ENCODE peak calls at places on chromosome 7, in nine cellular contexts. H is ovary, M is A549, E is GM12891, A is upper lobe of left lung, S is lower leg skin, B is transverse colon, O is body of pancreas, W is uterus. V is an unnamed sample.

GRCh38 chr7:70093496-70093895 is 495.2 kb downstream of the AUTS2 start:
- DNase-seq in W (no peak), E (no peak), H (no peak), M (peak; percentile 3), S (no peak), A (no peak), B (no peak), O (no peak), V (no peak)

GRCh38 chr7:93601363-93601762 is 26.8 kb upstream of the CALCR start:
- DNase-seq in S (no peak), E (no peak), W (no peak), H (no peak), M (no peak), O (no peak), B (no peak), A (no peak), V (no peak)

GRCh38 chr7:23072043-23072442 is 33.5 kb upstream of the KLHL7 start:
- DNase-seq in H (no peak), E (no peak), M (no peak), O (no peak), W (no peak), S (no peak), A (no peak), B (no peak), V (no peak)

GRCh38 chr7:92609921-92610518 is 19.8 kb upstream of the FAM133B start:
- DNase-seq in B (no peak), H (no peak), W (no peak), O (no peak), E (no peak), M (no peak), A (no peak), S (no peak), V (no peak)

GRCh38 chr7:94289071-94289470 is 105.6 kb upstream of the COL1A2 start:
- DNase-seq in H (peak; percentile 84), S (peak; percentile 65), W (peak; percentile 72), M (peak; percentile 64), O (peak; percentile 74), A (no peak), E (no peak), B (peak; percentile 48), V (peak; percentile 56)

GRCh38 chr7:78578701-78579100 is 780.1 kb downstream of the PHTF2 start:
- DNase-seq in B (no peak), E (no peak), S (no peak), H (no peak), O (no peak), A (no peak), M (no peak), W (no peak), V (no peak)

GRCh38 chr7:158424531-158424930 is 163.1 kb downstream of the PTPRN2 start:
- DNase-seq in M (no peak), B (no peak), E (no peak), A (no peak), W (no peak), H (no peak), S (no peak), O (no peak), V (no peak)

GRCh38 chr7:30330134-30331111 is 46.0 kb downstream of the ZNRF2 start:
- DNase-seq in S (no peak), A (no peak), B (no peak), W (no peak), H (no peak), M (no peak), E (no peak), O (no peak), V (no peak)

GRCh38 chr7:157830331-157830730 is 493.5 kb downstream of the DNAJB6 start:
- DNase-seq in W (no peak), S (no peak), E (no peak), A (no peak), H (no peak), M (no peak), B (no peak), O (no peak), V (no peak)

GRCh38 chr7:100506356-100506930 is 22.7 kb downstream of the NYAP1 start:
- DNase-seq in H (no peak), E (no peak), O (no peak), B (no peak), A (no peak), S (no peak), M (no peak), W (no peak), V (no peak)

GRCh38 chr7:142303650-142304049 is 45.8 kb upstream of the PRSS58 start:
- DNase-seq in S (no peak), A (no peak), E (no peak), H (no peak), O (no peak), B (no peak), W (no peak), M (no peak), V (no peak)

DNA sequence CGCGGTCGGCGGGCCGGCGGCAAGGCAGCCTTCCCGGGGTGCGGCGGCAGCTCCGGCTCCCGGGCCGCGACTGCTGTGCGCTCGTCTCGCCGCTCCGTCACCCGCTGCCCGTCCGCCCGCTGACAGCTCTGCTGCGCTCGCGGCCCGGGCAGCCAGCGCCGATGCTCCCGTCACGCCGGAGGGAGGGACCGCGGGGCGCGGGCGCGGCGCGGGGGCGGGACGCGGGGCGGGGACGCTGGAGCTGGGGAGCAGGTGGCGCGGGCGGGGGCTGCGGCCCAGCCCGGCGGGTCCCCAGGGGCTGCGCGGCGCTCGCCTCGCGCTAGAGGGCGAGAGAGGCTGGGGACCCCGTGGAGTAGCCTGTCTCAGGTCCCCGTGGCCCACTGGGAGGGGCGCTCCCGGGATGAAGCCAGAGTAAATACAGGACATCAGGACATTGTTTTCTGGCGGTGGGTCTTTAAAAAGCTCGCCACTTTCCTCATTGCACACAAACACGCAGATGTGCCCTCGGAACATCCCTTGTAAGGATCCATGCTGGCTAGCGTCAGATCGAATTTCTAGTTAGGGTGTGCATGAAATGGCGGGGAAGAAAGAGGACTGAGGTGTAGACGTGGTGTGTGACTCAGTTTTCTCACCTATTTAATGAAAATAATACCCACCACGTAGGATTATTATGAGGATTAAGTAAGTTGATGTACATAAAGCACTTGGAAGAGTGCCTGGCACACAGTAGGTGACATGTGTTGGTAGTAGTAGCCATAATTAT is at the start of gene ELAPOR2:
- DNase-seq in M (peak; percentile 28), A (peak; percentile 97), H (peak; percentile 75), W (peak; percentile 78), E (peak; percentile 77), S (peak; percentile 51), B (peak; percentile 86), O (peak; percentile 71), V (peak; percentile 73)
- TF ChIP-seq POLR2A in M (no peak), A (no peak), H (no peak), W (peak; percentile 29), E (no peak), S (no peak), B (peak; percentile 18), O (peak; percentile 14), V (no peak)

DNA sequence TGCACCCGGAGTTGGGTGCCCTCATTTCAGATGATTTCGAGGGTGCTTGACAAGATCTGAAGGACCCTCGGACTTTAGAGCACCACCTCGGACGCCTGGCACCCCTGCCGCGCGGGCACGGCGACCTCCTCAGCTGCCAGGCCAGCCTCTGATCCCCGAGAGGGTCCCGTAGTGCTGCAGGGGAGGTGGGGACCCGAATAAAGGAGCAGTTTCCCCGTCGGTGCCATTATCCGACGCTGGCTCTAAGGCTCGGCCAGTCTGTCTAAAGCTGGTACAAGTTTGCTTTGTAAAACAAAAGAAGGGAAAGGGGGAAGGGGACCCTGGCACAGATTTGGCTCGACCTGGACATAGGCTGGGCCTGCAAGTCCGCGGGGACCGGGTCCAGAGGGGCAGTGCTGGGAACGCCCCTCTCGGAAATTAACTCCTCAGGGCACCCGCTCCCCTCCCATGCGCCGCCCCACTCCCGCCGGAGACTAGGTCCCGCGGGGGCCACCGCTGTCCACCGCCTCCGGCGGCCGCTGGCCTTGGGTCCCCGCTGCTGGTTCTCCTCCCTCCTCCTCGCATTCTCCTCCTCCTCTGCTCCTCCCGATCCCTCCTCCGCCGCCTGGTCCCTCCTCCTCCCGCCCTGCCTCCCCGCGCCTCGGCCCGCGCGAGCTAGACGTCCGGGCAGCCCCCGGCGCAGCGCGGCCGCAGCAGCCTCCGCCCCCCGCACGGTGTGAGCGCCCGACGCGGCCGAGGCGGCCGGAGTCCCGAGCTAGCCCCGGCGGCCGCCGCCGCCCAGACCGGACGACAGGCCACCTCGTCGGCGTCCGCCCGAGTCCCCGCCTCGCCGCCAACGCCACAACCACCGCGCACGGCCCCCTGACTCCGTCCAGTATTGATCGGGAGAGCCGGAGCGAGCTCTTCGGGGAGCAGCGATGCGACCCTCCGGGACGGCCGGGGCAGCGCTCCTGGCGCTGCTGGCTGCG is at the start of gene EGFR:
- DNase-seq in S (peak; percentile 78), A (peak; percentile 95), W (peak; percentile 87), E (peak; percentile 23), M (peak; percentile 78), H (peak; percentile 85), B (peak; percentile 86), O (peak; percentile 81), V (peak; percentile 82)
- TF ChIP-seq POLR2A in S (peak; percentile 65), A (peak; percentile 55), W (peak; percentile 82), E (no peak), M (peak; percentile 72), H (peak; percentile 86), B (peak; percentile 52), O (peak; percentile 66), V (no peak)

GRCh38 chr7:139752600-139752999 is 25.2 kb downstream of the HIPK2 start:
- DNase-seq in E (no peak), M (no peak), S (no peak), B (no peak), O (no peak), W (no peak), A (no peak), H (no peak), V (no peak)

GRCh38 chr7:139750459-139751095 is 27.2 kb downstream of the HIPK2 start:
- DNase-seq in W (no peak), H (no peak), M (no peak), B (no peak), O (no peak), E (no peak), S (no peak), A (no peak), V (no peak)

GRCh38 chr7:139753079-139753692 is 24.6 kb downstream of the HIPK2 start:
- DNase-seq in W (no peak), B (peak; percentile 35), S (no peak), A (no peak), E (no peak), O (no peak), H (no peak), M (peak; percentile 70), V (no peak)

GRCh38 chr7:139752148-139752547 is 25.6 kb downstream of the HIPK2 start:
- DNase-seq in A (no peak), B (no peak), W (no peak), S (no peak), E (no peak), M (no peak), O (no peak), H (no peak), V (no peak)

GRCh38 chr7:139753693-139754111 is 24.1 kb downstream of the HIPK2 start:
- DNase-seq in M (no peak), B (peak; percentile 66), H (no peak), O (no peak), E (no peak), A (no peak), W (no peak), S (no peak), V (no peak)
- TF ChIP-seq POLR2A in M (no peak), B (no peak), H (no peak), O (no peak), E (no peak), A (no peak), W (no peak), S (no peak), V (no peak)

GRCh38 chr7:28572321-28573058 is 160.2 kb downstream of the CREB5 start:
- DNase-seq in W (no peak), S (no peak), E (no peak), M (no peak), B (no peak), A (no peak), H (no peak), O (no peak), V (no peak)
- TF ChIP-seq POLR2A in W (no peak), S (no peak), E (no peak), M (no peak), B (no peak), A (no peak), H (no peak), O (no peak), V (no peak)

GRCh38 chr7:66142334-66142733 is 27.7 kb downstream of the CRCP start:
- DNase-seq in M (no peak), H (no peak), W (no peak), B (no peak), A (no peak), O (no peak), S (no peak), E (no peak), V (no peak)
- TF ChIP-seq POLR2A in M (no peak), H (no peak), W (no peak), B (no peak), A (no peak), O (no peak), S (no peak), E (no peak), V (no peak)

V was measured in stomach.